ENCODE peak calls at places on chromosomes 12 and 14, in four cellular contexts. One of them, this sample, is unnamed. For H3K4me1, the result is how much of the 10 kb centered on the place peaks cover.

GRCh38 chr12:56763753-56764657 is 881 bp downstream of the HSD17B6 start:
- DNase-seq in heart right ventricle: no peak
- DNase-seq in left ventricle myocardium inferior: no peak
- DNase-seq in pancreas: no peak
- DNase-seq in this sample: no peak

GRCh38 chr14:100585448-100586152 is 1.6 kb downstream of the BEGAIN start:
- DNase-seq in heart right ventricle: no peak
- DNase-seq in pancreas: no peak
- DNase-seq in left ventricle myocardium inferior: peak
- DNase-seq in this sample: peak

GRCh38 chr12:3641428-3641883 is 111.5 kb downstream of the CRACR2A start:
- DNase-seq in left ventricle myocardium inferior: no peak
- DNase-seq in pancreas: no peak
- DNase-seq in heart right ventricle: no peak
- DNase-seq in this sample: no peak

GRCh38 chr12:95204141-95204866 is 13.0 kb downstream of the FGD6 start:
- DNase-seq in left ventricle myocardium inferior: no peak
- DNase-seq in pancreas: no peak
- DNase-seq in heart right ventricle: peak
- DNase-seq in this sample: no peak

GRCh38 chr12:4025420-4026358 is 152.5 kb upstream of the PARP11 start:
- DNase-seq in heart right ventricle: no peak
- DNase-seq in left ventricle myocardium inferior: no peak
- DNase-seq in pancreas: no peak
- DNase-seq in this sample: no peak

GRCh38 chr14:22388669-22389625 is 200.1 kb downstream of the DAD1 start:
- DNase-seq in heart right ventricle: no peak
- DNase-seq in left ventricle myocardium inferior: no peak
- DNase-seq in pancreas: no peak
- DNase-seq in this sample: no peak

GRCh38 chr14:29352681-29353080 is 575.0 kb downstream of the PRKD1 start:
- DNase-seq in pancreas: no peak
- DNase-seq in left ventricle myocardium inferior: no peak
- DNase-seq in heart right ventricle: no peak
- DNase-seq in this sample: no peak

GRCh38 chr12:32737715-32738114 is 18.0 kb downstream of the YARS2 start:
- DNase-seq in pancreas: no peak
- DNase-seq in left ventricle myocardium inferior: no peak
- DNase-seq in heart right ventricle: no peak
- DNase-seq in this sample: no peak

GRCh38 chr14:35161231-35161630 is 38.9 kb downstream of the PRORP start:
- DNase-seq in heart right ventricle: no peak
- DNase-seq in pancreas: no peak
- DNase-seq in left ventricle myocardium inferior: no peak
- DNase-seq in this sample: no peak

GRCh38 chr12:124621296-124621660 is 53.9 kb upstream of the NCOR2 start:
- DNase-seq in heart right ventricle: peak
- DNase-seq in pancreas: peak
- DNase-seq in left ventricle myocardium inferior: peak
- DNase-seq in this sample: peak

GRCh38 chr14:93430319-93430801 is 379 bp upstream of the UNC79 start:
- DNase-seq in left ventricle myocardium inferior: no peak
- DNase-seq in heart right ventricle: no peak
- DNase-seq in pancreas: peak
- DNase-seq in this sample: no peak
- H3K4me3 ChIP-seq in left ventricle myocardium inferior: peak
- H3K4me3 ChIP-seq in heart right ventricle: peak
- H3K4me3 ChIP-seq in pancreas: peak
- H3K4me3 ChIP-seq in this sample: no peak

GRCh38 chr14:53325176-53325806 is 172.2 kb upstream of the DDHD1 start:
- DNase-seq in pancreas: no peak
- DNase-seq in heart right ventricle: no peak
- DNase-seq in left ventricle myocardium inferior: no peak
- DNase-seq in this sample: no peak
- TF ChIP-seq CTCF in pancreas: no peak
- TF ChIP-seq CTCF in heart right ventricle: peak
- TF ChIP-seq CTCF in left ventricle myocardium inferior: peak
- TF ChIP-seq CTCF in this sample: peak

GRCh38 chr12:54125950-54126695 is 62.7 kb downstream of the SMUG1 start:
- DNase-seq in heart right ventricle: no peak
- DNase-seq in pancreas: peak
- DNase-seq in left ventricle myocardium inferior: no peak
- DNase-seq in this sample: no peak

GRCh38 chr12:54126696-54127537 is 61.9 kb downstream of the SMUG1 start:
- DNase-seq in heart right ventricle: peak
- DNase-seq in left ventricle myocardium inferior: peak
- DNase-seq in pancreas: peak
- DNase-seq in this sample: no peak

GRCh38 chr12:54127538-54128259 is 61.1 kb downstream of the SMUG1 start:
- DNase-seq in left ventricle myocardium inferior: no peak
- DNase-seq in heart right ventricle: no peak
- DNase-seq in pancreas: no peak
- DNase-seq in this sample: no peak

GRCh38 chr12:54129028-54129903 is 59.5 kb downstream of the SMUG1 start:
- DNase-seq in pancreas: no peak
- DNase-seq in heart right ventricle: no peak
- DNase-seq in left ventricle myocardium inferior: no peak
- DNase-seq in this sample: no peak

GRCh38 chr12:54128466-54128865 is 60.3 kb downstream of the SMUG1 start:
- DNase-seq in pancreas: no peak
- DNase-seq in heart right ventricle: no peak
- DNase-seq in left ventricle myocardium inferior: no peak
- DNase-seq in this sample: no peak
- H3K4me1 ChIP-seq in pancreas: under half
- H3K4me1 ChIP-seq in heart right ventricle: under half
- H3K4me1 ChIP-seq in left ventricle myocardium inferior: under half
- H3K4me1 ChIP-seq in this sample: under half

GRCh38 chr12:8960185-8960584 is 10.7 kb upstream of the M6PR start:
- DNase-seq in heart right ventricle: no peak
- DNase-seq in left ventricle myocardium inferior: no peak
- DNase-seq in pancreas: no peak
- DNase-seq in this sample: no peak
- H3K4me3 ChIP-seq in heart right ventricle: no peak
- H3K4me3 ChIP-seq in left ventricle myocardium inferior: no peak
- H3K4me3 ChIP-seq in pancreas: no peak
- H3K4me3 ChIP-seq in this sample: no peak

GRCh38 chr14:42569227-42569626 is 962.6 kb downstream of the LRFN5 start:
- DNase-seq in pancreas: no peak
- DNase-seq in left ventricle myocardium inferior: no peak
- DNase-seq in heart right ventricle: no peak
- DNase-seq in this sample: no peak

GRCh38 chr14:42571991-42572390 is 965.3 kb downstream of the LRFN5 start:
- DNase-seq in heart right ventricle: no peak
- DNase-seq in left ventricle myocardium inferior: no peak
- DNase-seq in pancreas: no peak
- DNase-seq in this sample: no peak
- TF ChIP-seq CTCF in heart right ventricle: no peak
- TF ChIP-seq CTCF in left ventricle myocardium inferior: no peak
- TF ChIP-seq CTCF in pancreas: no peak
- TF ChIP-seq CTCF in this sample: no peak

DNA sequence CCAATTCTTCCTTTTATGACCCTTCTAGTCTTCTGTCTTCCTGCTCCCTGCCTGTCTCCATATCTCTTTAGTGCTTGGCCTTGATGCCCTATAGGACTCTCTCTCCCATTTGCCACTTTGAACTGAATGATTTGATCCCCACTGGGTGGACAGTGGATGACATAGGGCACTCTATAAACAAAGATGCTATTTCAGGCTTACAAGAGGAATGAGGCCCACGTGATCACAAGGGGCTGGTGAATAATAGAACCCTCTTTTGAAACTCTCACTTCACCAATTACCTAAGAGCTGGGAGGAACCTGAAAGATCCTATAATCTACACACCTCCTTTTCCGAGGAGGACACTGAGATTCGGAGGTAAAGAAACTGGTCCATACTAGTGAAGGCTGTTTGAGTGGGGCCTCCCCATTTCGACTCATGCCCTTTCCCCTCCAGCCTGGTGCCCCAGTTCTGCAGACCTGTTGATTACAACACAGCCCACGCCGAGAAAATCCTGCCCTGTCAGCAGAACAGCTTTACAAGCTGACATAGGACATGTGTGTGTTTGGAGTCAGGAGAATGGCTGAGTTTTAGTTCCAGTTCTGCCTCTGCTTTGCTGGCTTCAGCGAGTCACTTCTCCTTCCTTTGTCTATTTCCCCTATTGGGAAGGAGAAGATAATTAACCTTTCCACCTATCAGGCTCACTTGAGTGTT is 400.3 kb downstream of the ZFP36L1 start:
- DNase-seq in heart right ventricle: peak
- DNase-seq in pancreas: no peak
- DNase-seq in left ventricle myocardium inferior: peak
- DNase-seq in this sample: peak
- H3K4me1 ChIP-seq in heart right ventricle: under half
- H3K4me1 ChIP-seq in pancreas: under half
- H3K4me1 ChIP-seq in left ventricle myocardium inferior: half or more
- H3K4me1 ChIP-seq in this sample: under half

DNA sequence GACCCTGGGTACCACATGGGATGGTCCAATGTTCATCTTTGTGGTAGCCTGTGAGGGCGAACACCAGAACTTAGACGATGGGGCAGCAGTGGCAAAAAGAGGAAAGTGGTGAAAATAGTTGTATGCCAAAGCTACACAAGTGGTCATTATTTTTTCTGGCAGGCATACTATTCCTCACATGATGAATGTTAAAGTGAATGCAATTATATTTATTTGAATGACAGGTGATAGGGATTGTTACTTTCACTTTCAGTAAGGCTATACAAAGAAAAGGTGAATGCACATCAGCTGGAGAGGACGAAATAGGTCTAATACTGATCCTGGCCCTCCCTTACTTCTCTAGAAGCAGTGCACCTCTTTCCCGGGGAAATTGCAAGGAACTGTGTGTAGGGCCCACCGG is 470.1 kb downstream of the TMTC2 start:
- DNase-seq in heart right ventricle: no peak
- DNase-seq in pancreas: no peak
- DNase-seq in left ventricle myocardium inferior: no peak
- DNase-seq in this sample: no peak
- H3K4me3 ChIP-seq in heart right ventricle: no peak
- H3K4me3 ChIP-seq in pancreas: no peak
- H3K4me3 ChIP-seq in left ventricle myocardium inferior: no peak
- H3K4me3 ChIP-seq in this sample: no peak

DNA sequence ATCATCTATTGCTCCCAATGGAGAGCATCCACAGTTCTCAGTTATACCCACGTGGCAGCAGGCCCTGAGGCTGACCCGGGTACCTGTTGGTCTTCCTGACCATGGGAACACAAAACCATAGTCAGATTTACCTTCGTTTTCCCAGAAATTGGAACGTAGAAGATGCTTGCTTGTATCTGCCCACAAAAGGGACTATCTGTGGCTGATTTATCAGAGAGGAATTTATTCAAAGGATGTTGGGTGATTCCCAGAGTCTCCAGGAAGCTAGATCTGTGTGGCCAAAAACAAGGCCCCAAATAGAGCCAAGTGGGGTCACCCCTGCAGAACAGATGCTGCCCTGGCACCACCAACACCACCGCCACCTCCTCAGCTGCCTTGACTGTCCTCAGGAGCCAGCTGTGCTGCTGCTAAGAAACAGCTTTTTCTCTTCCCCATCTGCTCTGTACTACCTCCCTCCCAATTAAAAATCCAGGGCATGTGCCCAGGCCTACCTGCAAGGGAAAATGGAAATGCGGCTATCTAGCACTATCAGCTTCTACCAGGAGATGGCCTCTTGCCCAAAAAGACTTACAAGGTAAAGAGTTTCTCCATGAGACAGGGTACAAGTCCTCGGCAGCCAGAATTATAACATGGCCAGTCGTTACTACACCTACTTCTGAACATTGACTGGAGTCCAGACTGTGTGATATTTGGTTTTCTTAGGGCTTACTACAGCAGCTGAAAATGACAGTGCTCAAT is 128.6 kb upstream of the PLEKHG7 start:
- DNase-seq in left ventricle myocardium inferior: no peak
- DNase-seq in pancreas: no peak
- DNase-seq in heart right ventricle: no peak
- DNase-seq in this sample: no peak
- TF ChIP-seq CTCF in left ventricle myocardium inferior: no peak
- TF ChIP-seq CTCF in pancreas: no peak
- TF ChIP-seq CTCF in heart right ventricle: no peak
- TF ChIP-seq CTCF in this sample: peak

GRCh38 chr14:102776761-102777710 is at the start of gene TRAF3:
- DNase-seq in pancreas: peak
- DNase-seq in heart right ventricle: peak
- DNase-seq in left ventricle myocardium inferior: peak
- DNase-seq in this sample: peak

GRCh38 chr14:102774391-102775153 is 2.7 kb upstream of the TRAF3 start:
- DNase-seq in heart right ventricle: peak
- DNase-seq in pancreas: peak
- DNase-seq in left ventricle myocardium inferior: no peak
- DNase-seq in this sample: no peak

GRCh38 chr14:102777711-102778615 is 714 bp downstream of the TRAF3 start:
- DNase-seq in heart right ventricle: no peak
- DNase-seq in left ventricle myocardium inferior: peak
- DNase-seq in pancreas: peak
- DNase-seq in this sample: peak

GRCh38 chr14:102778616-102779351 is 1.5 kb downstream of the TRAF3 start:
- DNase-seq in pancreas: no peak
- DNase-seq in heart right ventricle: no peak
- DNase-seq in left ventricle myocardium inferior: no peak
- DNase-seq in this sample: no peak

GRCh38 chr14:102775855-102776760 is 1.1 kb upstream of the TRAF3 start:
- DNase-seq in left ventricle myocardium inferior: no peak
- DNase-seq in heart right ventricle: peak
- DNase-seq in pancreas: no peak
- DNase-seq in this sample: no peak
- H3K4me1 ChIP-seq in left ventricle myocardium inferior: under half
- H3K4me1 ChIP-seq in heart right ventricle: under half
- H3K4me1 ChIP-seq in pancreas: under half
- H3K4me1 ChIP-seq in this sample: under half

DNA sequence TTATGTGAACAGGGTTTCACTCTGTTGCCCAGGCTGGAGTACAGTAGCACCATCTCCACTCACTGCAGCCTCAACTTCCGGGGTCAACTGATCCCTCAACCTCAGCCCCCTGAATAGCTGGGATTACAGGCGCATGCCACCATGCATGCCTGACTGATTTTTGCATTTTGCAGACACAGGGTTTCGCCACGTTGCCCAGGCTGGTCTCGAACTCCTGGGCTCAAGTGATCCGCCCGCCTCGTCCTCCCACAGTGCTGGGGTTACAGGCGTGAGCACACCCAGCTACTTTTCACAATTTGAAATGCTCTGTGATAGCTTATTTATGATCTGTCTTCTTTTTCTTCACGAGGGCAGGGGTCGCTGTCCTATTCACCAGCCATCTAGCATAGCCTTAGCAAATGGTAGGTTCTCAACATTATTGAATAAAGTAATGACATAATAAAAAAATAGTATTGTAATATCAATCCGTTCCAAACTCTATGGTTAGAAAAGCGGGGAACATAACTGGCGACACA is 484 bp upstream of the DDX47 start:
- DNase-seq in heart right ventricle: no peak
- DNase-seq in pancreas: no peak
- DNase-seq in left ventricle myocardium inferior: no peak
- DNase-seq in this sample: no peak
- H3K4me3 ChIP-seq in heart right ventricle: peak
- H3K4me3 ChIP-seq in pancreas: no peak
- H3K4me3 ChIP-seq in left ventricle myocardium inferior: peak
- H3K4me3 ChIP-seq in this sample: peak